ENCODE peak calls at places on chromosomes 6 and 20, in five cellular contexts. Y is mucosa of descending colon, A is T-helper 17 cell, M is upper lobe of right lung, G is RWPE2. D is an unnamed sample. For H3K9me3, the result is how much of the 10 kb centered on the place peaks cover.

GRCh38 chr20:18252597-18253451 is 35.5 kb upstream of the ZNF133 start:
- ATAC-seq in Y (no peak), A (no peak), M (peak), G (peak), D (no peak)

GRCh38 chr6:150027806-150028565 is 2.7 kb upstream of the RAET1L start:
- ATAC-seq in Y (no peak), A (no peak), M (no peak), G (no peak), D (no peak)

GRCh38 chr6:6515691-6516607 is 72.6 kb upstream of the LY86 start:
- ATAC-seq in Y (no peak), A (peak), M (no peak), G (no peak), D (no peak)

GRCh38 chr6:134431306-134431919 is 113.5 kb upstream of the SGK1 start:
- ATAC-seq in Y (no peak), A (no peak), M (no peak), G (peak), D (no peak)

GRCh38 chr6:34386316-34387137 is 5.9 kb downstream of the NUDT3 start:
- ATAC-seq in Y (peak), A (no peak), M (no peak), G (peak), D (no peak)

GRCh38 chr6:131136021-131136847 is 967 bp downstream of the AKAP7 start:
- ATAC-seq in Y (peak), A (peak), M (peak), G (peak), D (no peak)

GRCh38 chr6:153150767-153151440 is 19.8 kb upstream of the RGS17 start:
- ATAC-seq in Y (peak), A (no peak), M (no peak), G (peak), D (no peak)

GRCh38 chr20:42703744-42704143 is 486.0 kb downstream of the PTPRT start:
- ATAC-seq in Y (no peak), A (no peak), M (no peak), G (no peak), D (no peak)

GRCh38 chr6:104623052-104623690 is 236.5 kb downstream of the HACE1 start:
- ATAC-seq in Y (peak), A (peak), M (no peak), G (peak), D (no peak)

GRCh38 chr6:148329568-148330299 is 12.9 kb upstream of the SASH1 start:
- ATAC-seq in Y (no peak), A (no peak), M (no peak), G (peak), D (peak)

GRCh38 chr6:12022903-12023522 is 10.9 kb downstream of the HIVEP1 start:
- ATAC-seq in Y (no peak), A (no peak), M (no peak), G (no peak), D (no peak)

GRCh38 chr6:55882731-55883595 is 7.6 kb upstream of the BMP5 start:
- ATAC-seq in Y (no peak), A (no peak), M (peak), G (peak), D (peak)

GRCh38 chr20:55792049-55792448 is 213.3 kb downstream of the CBLN4 start:
- ATAC-seq in Y (no peak), A (no peak), M (no peak), G (no peak), D (no peak)

GRCh38 chr6:40398034-40398679 is 189.0 kb downstream of the LRFN2 start:
- ATAC-seq in Y (no peak), A (no peak), M (no peak), G (no peak), D (no peak)

GRCh38 chr6:149887343-149887742 is 10.6 kb downstream of the RAET1E start:
- ATAC-seq in Y (no peak), A (no peak), M (no peak), G (peak), D (peak)

GRCh38 chr6:3402310-3403243 is 54.3 kb downstream of the SLC22A23 start:
- ATAC-seq in Y (peak), A (no peak), M (peak), G (peak), D (no peak)

GRCh38 chr6:125748534-125749111 is 809 bp upstream of the HEY2 start:
- ATAC-seq in Y (no peak), A (no peak), M (no peak), G (peak), D (no peak)

GRCh38 chr20:4894409-4894808 is 106.9 kb downstream of the SLC23A2 start:
- ATAC-seq in Y (no peak), A (no peak), M (no peak), G (no peak), D (no peak)

GRCh38 chr20:14495066-14495465 is 157.7 kb upstream of the FLRT3 start:
- ATAC-seq in Y (no peak), A (no peak), M (no peak), G (peak), D (no peak)

GRCh38 chr6:3363296-3364025 is 93.4 kb downstream of the SLC22A23 start:
- ATAC-seq in Y (peak), A (no peak), M (peak), G (peak), D (peak)

DNA sequence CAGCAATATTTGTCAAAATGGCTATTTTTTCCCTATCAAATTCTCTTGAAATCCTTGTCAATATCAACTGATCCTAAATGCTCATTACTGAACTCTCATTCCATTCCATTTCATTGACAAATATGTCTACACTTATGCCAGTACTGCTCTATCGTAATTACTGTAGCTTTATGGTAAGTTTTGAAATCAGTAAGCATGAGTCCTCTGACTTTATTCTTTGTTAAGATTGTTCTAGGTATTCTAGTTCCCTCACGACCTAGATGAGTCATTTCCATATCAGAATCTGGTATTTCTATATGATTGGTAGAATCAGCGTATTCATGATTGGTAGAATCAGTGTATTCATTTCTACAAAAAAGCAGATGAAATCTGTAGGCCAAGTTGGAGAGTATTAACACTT is 318.6 kb upstream of the RUNX2 start:
- ATAC-seq in Y (no peak), A (no peak), M (no peak), G (no peak), D (no peak)
- H3K9me3 ChIP-seq in Y (under half), A (under half), M (under half), G (under half), D (under half)

DNA sequence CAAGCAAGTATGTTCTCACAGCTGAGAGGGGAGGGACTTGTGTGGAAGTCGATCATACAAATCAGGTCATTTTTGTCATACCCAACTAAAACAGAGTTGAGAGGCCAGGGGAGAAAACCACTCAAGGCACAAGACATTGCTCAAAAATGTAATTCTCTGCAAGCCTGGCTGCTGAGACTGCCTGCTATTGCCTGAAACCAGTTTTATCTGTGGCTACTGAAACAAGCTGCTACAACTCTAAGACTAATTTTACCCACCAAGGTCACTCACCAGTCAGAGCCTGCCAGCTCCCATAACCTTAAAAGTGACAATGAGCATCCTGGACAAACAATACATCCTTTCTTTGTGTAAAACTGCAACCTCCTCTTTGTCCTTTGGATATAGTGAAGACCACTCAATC is 54.1 kb upstream of the CST7 start:
- ATAC-seq in Y (no peak), A (no peak), M (no peak), G (no peak), D (no peak)
- H3K9me3 ChIP-seq in Y (under half), A (under half), M (under half), G (under half), D (under half)

GRCh38 chr6:170093658-170094596 is 197.0 kb downstream of the DLL1 start:
- ATAC-seq in Y (peak), A (no peak), M (peak), G (no peak), D (no peak)
- H3K9me3 ChIP-seq in Y (under half), A (under half), M (under half), G (under half), D (under half)

GRCh38 chr6:154909821-154910220 is 85.3 kb upstream of the TIAM2 start:
- ATAC-seq in Y (no peak), A (no peak), M (no peak), G (no peak), D (peak)

GRCh38 chr6:154908723-154909122 is 86.4 kb upstream of the TIAM2 start:
- ATAC-seq in Y (no peak), A (no peak), M (no peak), G (no peak), D (no peak)

GRCh38 chr6:154901856-154902552 is 93.1 kb upstream of the TIAM2 start:
- ATAC-seq in Y (no peak), A (no peak), M (no peak), G (no peak), D (no peak)

DNA sequence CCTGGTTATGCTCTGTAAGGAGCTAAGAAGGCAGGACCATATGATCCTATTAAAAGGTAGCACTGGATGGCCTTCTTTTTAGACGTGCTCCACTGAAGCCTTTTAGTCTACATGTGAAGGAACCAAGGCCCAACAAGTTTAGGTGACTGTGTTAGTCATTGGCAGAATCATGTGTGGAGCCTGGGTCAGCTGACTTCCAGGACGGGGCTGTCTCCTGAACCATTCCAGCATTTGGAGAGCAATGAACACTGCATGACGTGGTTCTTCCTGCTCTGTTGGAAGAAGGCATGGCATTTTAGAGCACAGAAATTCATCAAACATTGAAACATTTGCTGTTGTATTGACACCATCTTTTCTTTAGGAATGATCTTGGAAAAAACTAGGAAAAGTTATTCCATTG is 87.8 kb upstream of the TIAM2 start:
- ATAC-seq in Y (no peak), A (no peak), M (no peak), G (no peak), D (no peak)
- H3K9me3 ChIP-seq in Y (under half), A (under half), M (under half), G (under half), D (under half)

GRCh38 chr6:136148523-136148922 is 101.6 kb downstream of the MTFR2 start:
- ATAC-seq in Y (no peak), A (no peak), M (no peak), G (no peak), D (no peak)
- H3K9me3 ChIP-seq in Y (under half), A (under half), M (under half), G (under half), D (under half)

D was measured in gastroesophageal sphincter.